ENCODE peak calls at places on chromosomes 16 and 17, in six cellular contexts. G is HCT116; O is CD4-positive, alpha-beta T cell; B is cardiac fibroblast; D is transverse colon; L is HFFc6. S is an unnamed sample.

GRCh38 chr16:77211880-77212735 is 12.9 kb downstream of the SYCE1L start:
- DNase-seq in G (no peak), O (peak; percentile 79), B (peak; percentile 38), D (peak; percentile 73), L (no peak), S (peak; percentile 75)

GRCh38 chr17:44184212-44184810 is 2.5 kb upstream of the TMUB2 start:
- DNase-seq in G (no peak), O (no peak), B (no peak), D (no peak), L (no peak), S (no peak)

GRCh38 chr17:10089221-10089799 is 109.1 kb downstream of the GAS7 start:
- DNase-seq in G (no peak), O (no peak), B (peak; percentile 29), D (no peak), L (no peak), S (no peak)

GRCh38 chr16:86536621-86537020 is 18.4 kb downstream of the MTHFSD start:
- DNase-seq in G (no peak), O (no peak), B (no peak), D (no peak), L (no peak), S (no peak)

GRCh38 chr17:63945851-63946439 is 13.8 kb upstream of the CD79B start:
- DNase-seq in G (no peak), O (no peak), B (no peak), D (no peak), L (no peak), S (peak; percentile 70)

GRCh38 chr17:65254166-65254565 is 117.0 kb downstream of the RGS9 start:
- DNase-seq in G (no peak), O (no peak), B (peak; percentile 27), D (no peak), L (peak; percentile 16), S (no peak)

GRCh38 chr16:58644765-58645487 is 15.3 kb upstream of the CNOT1 start:
- DNase-seq in G (no peak), O (no peak), B (no peak), D (no peak), L (no peak), S (no peak)

GRCh38 chr17:49580055-49580721 is 4.5 kb downstream of the NXPH3 start:
- DNase-seq in G (no peak), O (no peak), B (no peak), D (no peak), L (no peak), S (no peak)

GRCh38 chr16:17339764-17340541 is 130.8 kb downstream of the XYLT1 start:
- DNase-seq in G (no peak), O (no peak), B (no peak), D (peak; percentile 31), L (peak; percentile 40), S (no peak)

GRCh38 chr16:2752850-2753522 is 548 bp downstream of the SRRM2 start:
- DNase-seq in G (peak; percentile 58), O (peak; percentile 51), B (peak; percentile 86), D (peak; percentile 87), L (peak; percentile 61), S (peak; percentile 88)

GRCh38 chr17:416293-417206 is 63.9 kb upstream of the RPH3AL start:
- DNase-seq in G (no peak), O (peak; percentile 31), B (no peak), D (peak; percentile 64), L (no peak), S (no peak)

GRCh38 chr16:88378401-88378800 is 4.4 kb upstream of the ZNF469 start:
- DNase-seq in G (no peak), O (no peak), B (no peak), D (no peak), L (no peak), S (no peak)

GRCh38 chr16:4487955-4488481 is 11.8 kb downstream of the HMOX2 start:
- DNase-seq in G (no peak), O (no peak), B (peak; percentile 89), D (no peak), L (peak; percentile 39), S (no peak)

GRCh38 chr17:156094-156621 is 18.8 kb downstream of the SCGB1C2 start:
- DNase-seq in G (no peak), O (no peak), B (no peak), D (no peak), L (no peak), S (no peak)

GRCh38 chr16:1929578-1930337 is 11.5 kb upstream of the HS3ST6 start:
- DNase-seq in G (no peak), O (peak; percentile 92), B (peak; percentile 88), D (peak; percentile 93), L (peak; percentile 62), S (peak; percentile 98)

GRCh38 chr16:17331071-17331521 is 139.7 kb downstream of the XYLT1 start:
- DNase-seq in G (no peak), O (no peak), B (no peak), D (no peak), L (no peak), S (no peak)

GRCh38 chr17:63506627-63507026 is 16.5 kb upstream of the KCNH6 start:
- DNase-seq in G (no peak), O (no peak), B (no peak), D (no peak), L (no peak), S (no peak)

GRCh38 chr17:67557921-67558320 is 159.8 kb upstream of the NOL11 start:
- DNase-seq in G (no peak), O (no peak), B (no peak), D (no peak), L (no peak), S (no peak)

GRCh38 chr17:16940116-16940881 is 31.6 kb downstream of the TNFRSF13B start:
- DNase-seq in G (no peak), O (no peak), B (no peak), D (no peak), L (no peak), S (no peak)

GRCh38 chr16:51150894-51151320 is at the start of gene SALL1:
- DNase-seq in G (no peak), O (no peak), B (no peak), D (no peak), L (no peak), S (peak; percentile 33)

GRCh38 chr17:44350733-44351226 is 5.7 kb downstream of the GRN start:
- DNase-seq in G (no peak), O (peak; percentile 68), B (peak; percentile 60), D (peak; percentile 71), L (peak; percentile 32), S (peak; percentile 84)

GRCh38 chr16:79355600-79356358 is 244.8 kb downstream of the MAF start:
- DNase-seq in G (no peak), O (no peak), B (no peak), D (no peak), L (no peak), S (no peak)

GRCh38 chr16:67169642-67170167 is 633 bp upstream of the NOL3 start:
- DNase-seq in G (no peak), O (no peak), B (no peak), D (peak; percentile 38), L (no peak), S (peak; percentile 83)

GRCh38 chr17:29615492-29616299 is 7.0 kb downstream of the CORO6 start:
- DNase-seq in G (no peak), O (peak; percentile 88), B (peak; percentile 87), D (peak; percentile 92), L (peak; percentile 28), S (peak; percentile 88)

GRCh38 chr17:81822312-81822637 is 10.8 kb downstream of the MCRIP1 start:
- DNase-seq in G (no peak), O (no peak), B (no peak), D (no peak), L (no peak), S (no peak)

GRCh38 chr17:81819648-81820171 is 13.4 kb downstream of the MCRIP1 start:
- DNase-seq in G (no peak), O (no peak), B (no peak), D (no peak), L (no peak), S (no peak)

GRCh38 chr17:81821147-81821546 is 11.9 kb downstream of the MCRIP1 start:
- DNase-seq in G (no peak), O (no peak), B (no peak), D (no peak), L (no peak), S (no peak)

GRCh38 chr17:81822996-81823799 is 9.9 kb downstream of the MCRIP1 start:
- DNase-seq in G (no peak), O (no peak), B (no peak), D (no peak), L (no peak), S (no peak)

GRCh38 chr17:81821603-81822311 is 11.3 kb downstream of the MCRIP1 start:
- DNase-seq in G (peak; percentile 40), O (no peak), B (peak; percentile 74), D (peak; percentile 95), L (peak; percentile 14), S (peak; percentile 56)
- TF ChIP-seq CTCF in G (peak; percentile 87), O (no peak), B (peak; percentile 59), D (peak; percentile 87), L (peak; percentile 70), S (peak; percentile 25)

GRCh38 chr16:82178352-82178751 is 8.3 kb upstream of the MPHOSPH6 start:
- DNase-seq in G (no peak), O (no peak), B (no peak), D (no peak), L (no peak), S (no peak)
- TF ChIP-seq CTCF in G (no peak), O (no peak), B (no peak), D (no peak), L (no peak), S (no peak)

GRCh38 chr17:77011173-77012011 is 129.4 kb upstream of the SEC14L1 start:
- DNase-seq in G (peak; percentile 48), O (peak; percentile 31), B (peak; percentile 61), D (peak; percentile 41), L (peak; percentile 44), S (peak; percentile 46)
- TF ChIP-seq CTCF in G (peak; percentile 93), O (peak; percentile 67), B (peak; percentile 81), D (peak; percentile 49), L (peak; percentile 87), S (peak; percentile 56)

GRCh38 chr16:397736-398332 is 835 bp downstream of the NME4 start:
- DNase-seq in G (peak; percentile 28), O (peak; percentile 35), B (peak; percentile 70), D (peak; percentile 81), L (peak; percentile 87), S (peak; percentile 80)

GRCh38 chr16:399278-400019 is 2.2 kb upstream of the DECR2 start:
- DNase-seq in G (no peak), O (no peak), B (no peak), D (no peak), L (no peak), S (no peak)

GRCh38 chr16:397135-397661 is at the start of gene NME4:
- DNase-seq in G (no peak), O (peak; percentile 29), B (peak; percentile 53), D (peak; percentile 40), L (no peak), S (peak; percentile 59)

GRCh38 chr16:400061-400540 is 1.6 kb upstream of the DECR2 start:
- DNase-seq in G (no peak), O (no peak), B (no peak), D (no peak), L (no peak), S (no peak)

DNA sequence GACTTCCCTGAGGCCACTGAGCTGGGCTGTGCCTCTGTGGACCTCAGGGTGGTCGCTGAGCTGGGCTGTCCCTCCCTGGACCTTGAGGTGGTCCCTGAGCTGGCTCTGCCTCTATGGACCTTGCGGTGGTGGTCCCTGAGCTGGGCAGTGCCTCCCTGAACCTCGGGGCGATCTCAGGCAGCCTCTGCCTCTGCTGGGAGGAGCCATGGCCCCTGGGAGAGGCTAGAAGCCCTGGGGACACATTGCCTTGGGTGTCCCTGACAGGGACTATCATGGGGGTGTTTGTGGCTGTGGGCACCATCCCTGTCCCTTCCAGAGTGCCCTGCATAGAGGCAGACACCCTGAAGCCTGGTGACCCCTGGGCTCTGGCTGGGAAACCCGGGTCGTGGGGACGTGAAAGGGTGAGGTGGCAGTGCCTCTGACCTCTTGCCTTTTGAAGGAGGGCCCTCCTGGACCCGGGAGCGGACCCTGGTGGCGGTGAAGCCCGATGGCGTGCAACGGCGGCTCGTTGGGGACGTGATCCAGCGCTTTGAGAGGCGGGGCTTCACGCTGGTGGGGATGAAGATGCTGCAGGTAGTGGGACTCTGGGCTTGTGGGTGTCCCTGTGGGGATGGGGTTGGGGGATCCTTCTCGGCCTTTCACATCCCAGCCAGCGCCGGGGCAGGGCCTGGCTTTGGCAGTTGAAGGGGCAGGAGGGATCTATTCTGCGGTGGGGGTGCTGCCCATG is 1.7 kb downstream of the NME4 start:
- DNase-seq in G (no peak), O (no peak), B (no peak), D (no peak), L (no peak), S (no peak)
- TF ChIP-seq CTCF in G (no peak), O (no peak), B (no peak), D (no peak), L (no peak), S (no peak)

S was measured in nephron progenitor cell.